ENCODE peak calls at places on chromosomes 16 and 17, in four cellular contexts. One of them, this sample, is unnamed. For H3K4me1, the result is how much of the 10 kb centered on the place peaks cover.

GRCh38 chr16:4882261-4882632 is 35.0 kb downstream of the UBN1 start:
- DNase-seq in K562: no peak
- DNase-seq in lung: no peak
- DNase-seq in A549: no peak
- DNase-seq in this sample: no peak

GRCh38 chr17:416293-417206 is 63.9 kb upstream of the RPH3AL start:
- DNase-seq in K562: no peak
- DNase-seq in lung: no peak
- DNase-seq in A549: no peak
- DNase-seq in this sample: no peak

GRCh38 chr17:67559381-67559966 is 158.3 kb upstream of the NOL11 start:
- DNase-seq in K562: no peak
- DNase-seq in lung: no peak
- DNase-seq in A549: no peak
- DNase-seq in this sample: no peak

GRCh38 chr16:24729967-24730815 is 740 bp downstream of the TNRC6A start:
- DNase-seq in K562: peak
- DNase-seq in lung: no peak
- DNase-seq in A549: peak
- DNase-seq in this sample: no peak

GRCh38 chr17:43701318-43701743 is 39.6 kb upstream of the MEOX1 start:
- DNase-seq in K562: no peak
- DNase-seq in lung: no peak
- DNase-seq in A549: no peak
- DNase-seq in this sample: no peak

GRCh38 chr16:82824408-82824807 is 197.6 kb downstream of the CDH13 start:
- DNase-seq in K562: no peak
- DNase-seq in lung: no peak
- DNase-seq in A549: no peak
- DNase-seq in this sample: no peak

GRCh38 chr16:5537347-5537746 is 439.8 kb upstream of the EEF2KMT start:
- DNase-seq in K562: no peak
- DNase-seq in lung: no peak
- DNase-seq in A549: no peak
- DNase-seq in this sample: no peak

GRCh38 chr17:65604070-65604469 is 42.6 kb upstream of the AXIN2 start:
- DNase-seq in K562: no peak
- DNase-seq in lung: no peak
- DNase-seq in A549: no peak
- DNase-seq in this sample: no peak

GRCh38 chr16:278863-279366 is 1.5 kb upstream of the ARHGDIG start:
- DNase-seq in K562: no peak
- DNase-seq in lung: peak
- DNase-seq in A549: no peak
- DNase-seq in this sample: no peak

GRCh38 chr16:57628008-57628781 is at the start of gene ADGRG1:
- DNase-seq in K562: peak
- DNase-seq in lung: peak
- DNase-seq in A549: peak
- DNase-seq in this sample: peak

GRCh38 chr16:50835358-50836060 is 93.6 kb downstream of the CYLD start:
- DNase-seq in K562: no peak
- DNase-seq in lung: no peak
- DNase-seq in A549: no peak
- DNase-seq in this sample: no peak

GRCh38 chr16:23072769-23073549 is 76.3 kb downstream of the USP31 start:
- DNase-seq in K562: no peak
- DNase-seq in lung: no peak
- DNase-seq in A549: peak
- DNase-seq in this sample: no peak

GRCh38 chr16:19393226-19394074 is 24.2 kb upstream of the TMC5 start:
- DNase-seq in K562: no peak
- DNase-seq in lung: peak
- DNase-seq in A549: no peak
- DNase-seq in this sample: no peak

GRCh38 chr17:62778990-62779681 is 29.0 kb downstream of the MARCHF10 start:
- DNase-seq in K562: peak
- DNase-seq in lung: peak
- DNase-seq in A549: peak
- DNase-seq in this sample: no peak

GRCh38 chr17:38877130-38877851 is 7.4 kb downstream of the LASP1 start:
- DNase-seq in K562: no peak
- DNase-seq in lung: no peak
- DNase-seq in A549: no peak
- DNase-seq in this sample: no peak

GRCh38 chr16:57469917-57470470 is 7.5 kb downstream of the POLR2C start:
- DNase-seq in K562: no peak
- DNase-seq in lung: no peak
- DNase-seq in A549: no peak
- DNase-seq in this sample: no peak

GRCh38 chr17:40062347-40063033 is at the start of gene THRA:
- DNase-seq in K562: peak
- DNase-seq in lung: peak
- DNase-seq in A549: peak
- DNase-seq in this sample: no peak

GRCh38 chr16:89023621-89024511 is 46.9 kb upstream of the CBFA2T3 start:
- DNase-seq in K562: no peak
- DNase-seq in lung: no peak
- DNase-seq in A549: no peak
- DNase-seq in this sample: no peak

GRCh38 chr17:62652251-62653001 is 25.0 kb downstream of the MRC2 start:
- DNase-seq in K562: no peak
- DNase-seq in lung: peak
- DNase-seq in A549: peak
- DNase-seq in this sample: peak

GRCh38 chr16:14510939-14511797 is 118.9 kb downstream of the PARN start:
- DNase-seq in K562: no peak
- DNase-seq in lung: no peak
- DNase-seq in A549: no peak
- DNase-seq in this sample: no peak

GRCh38 chr16:84650062-84650991 is 2.0 kb downstream of the KLHL36 start:
- DNase-seq in K562: no peak
- DNase-seq in lung: no peak
- DNase-seq in A549: peak
- DNase-seq in this sample: no peak

GRCh38 chr16:11613381-11614303 is 26.9 kb upstream of the LITAF start:
- DNase-seq in K562: peak
- DNase-seq in lung: peak
- DNase-seq in A549: no peak
- DNase-seq in this sample: peak

GRCh38 chr17:8188408-8188839 is 1.6 kb downstream of the BORCS6 start:
- DNase-seq in K562: no peak
- DNase-seq in lung: no peak
- DNase-seq in A549: no peak
- DNase-seq in this sample: no peak

GRCh38 chr16:56041556-56042140 is 149.6 kb upstream of the GNAO1 start:
- DNase-seq in K562: peak
- DNase-seq in lung: no peak
- DNase-seq in A549: peak
- DNase-seq in this sample: no peak

GRCh38 chr17:15083225-15083624 is 181.9 kb downstream of the PMP22 start:
- DNase-seq in K562: no peak
- DNase-seq in lung: no peak
- DNase-seq in A549: no peak
- DNase-seq in this sample: no peak

GRCh38 chr16:47904691-47905090 is 251.1 kb downstream of the ABCC12 start:
- DNase-seq in K562: no peak
- DNase-seq in lung: no peak
- DNase-seq in A549: no peak
- DNase-seq in this sample: no peak

GRCh38 chr17:50699410-50699809 is 8.3 kb downstream of the ANKRD40 start:
- DNase-seq in K562: no peak
- DNase-seq in lung: no peak
- DNase-seq in A549: no peak
- DNase-seq in this sample: no peak

GRCh38 chr16:56635441-56635967 is 3.0 kb upstream of the MT1A start:
- DNase-seq in K562: no peak
- DNase-seq in lung: no peak
- DNase-seq in A549: no peak
- DNase-seq in this sample: no peak

GRCh38 chr17:50361561-50362480 is 11.2 kb downstream of the MRPL27 start:
- DNase-seq in K562: peak
- DNase-seq in lung: peak
- DNase-seq in A549: peak
- DNase-seq in this sample: peak

GRCh38 chr17:82390015-82390859 is 18.7 kb downstream of the UTS2R start:
- DNase-seq in K562: no peak
- DNase-seq in lung: no peak
- DNase-seq in A549: no peak
- DNase-seq in this sample: no peak

GRCh38 chr16:3188925-3189825 is 1.2 kb downstream of the OR1F1 start:
- DNase-seq in K562: peak
- DNase-seq in lung: no peak
- DNase-seq in A549: peak
- DNase-seq in this sample: no peak

GRCh38 chr16:28494141-28494851 is at the start of gene APOBR:
- DNase-seq in K562: peak
- DNase-seq in lung: peak
- DNase-seq in A549: no peak
- DNase-seq in this sample: no peak

GRCh38 chr17:50079334-50080095 is 15.6 kb upstream of the PDK2 start:
- DNase-seq in K562: peak
- DNase-seq in lung: no peak
- DNase-seq in A549: peak
- DNase-seq in this sample: no peak

GRCh38 chr16:29729116-29729521 is 16.7 kb downstream of the C16orf54 start:
- DNase-seq in K562: peak
- DNase-seq in lung: no peak
- DNase-seq in A549: peak
- DNase-seq in this sample: no peak

DNA sequence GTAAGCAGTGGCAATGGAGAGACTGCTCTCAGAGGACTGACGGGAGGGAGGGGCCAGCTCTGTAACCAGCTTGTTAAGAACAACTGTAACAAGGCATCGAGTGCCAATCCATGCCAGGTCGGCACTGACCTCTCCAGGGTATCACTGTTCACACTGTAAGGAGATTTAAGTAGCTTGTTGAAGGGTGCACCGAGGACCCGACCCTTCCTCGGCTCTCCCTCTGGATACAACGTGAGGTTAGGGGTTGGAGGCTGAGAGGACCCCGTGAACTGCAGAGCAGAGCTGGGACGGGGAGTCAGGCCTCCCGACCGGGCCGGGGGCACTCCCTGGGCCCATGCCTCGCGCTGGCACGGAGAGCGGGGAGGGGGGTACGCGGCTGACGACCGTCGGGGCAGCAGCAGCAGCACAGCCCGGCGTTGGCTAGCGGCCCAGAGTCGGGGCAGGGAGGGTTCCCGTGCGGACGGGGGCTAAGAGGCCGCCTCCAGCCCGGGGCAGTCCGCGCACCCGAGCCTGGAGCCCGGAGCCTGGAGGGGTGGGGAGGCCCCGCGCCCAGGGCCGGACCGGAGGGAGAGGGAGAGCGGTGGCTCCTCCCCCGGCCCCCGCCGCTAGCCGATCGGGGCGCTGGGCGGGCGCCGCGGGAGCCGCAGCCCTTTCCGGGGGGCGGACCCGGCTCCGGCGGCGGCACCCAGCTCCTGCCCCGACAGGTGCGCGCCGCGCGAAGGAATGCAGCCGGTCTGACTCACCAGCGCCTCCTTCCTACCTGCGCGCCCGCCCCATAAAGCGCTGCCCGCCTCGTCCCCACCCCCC is at the start of gene ITGB4:
- DNase-seq in K562: peak
- DNase-seq in lung: peak
- DNase-seq in A549: peak
- DNase-seq in this sample: no peak
- TF ChIP-seq CTCF in K562: no peak
- TF ChIP-seq CTCF in lung: no peak
- TF ChIP-seq CTCF in A549: peak
- TF ChIP-seq CTCF in this sample: peak

GRCh38 chr17:34412022-34412421 is 49.0 kb upstream of the CCL1 start:
- DNase-seq in K562: no peak
- DNase-seq in lung: no peak
- DNase-seq in A549: no peak
- DNase-seq in this sample: no peak
- H3K4me1 ChIP-seq in K562: under half
- H3K4me1 ChIP-seq in lung: under half
- H3K4me1 ChIP-seq in A549: under half
- H3K4me1 ChIP-seq in this sample: under half

GRCh38 chr17:80295146-80295545 is 34.5 kb downstream of the RNF213 start:
- DNase-seq in K562: no peak
- DNase-seq in lung: no peak
- DNase-seq in A549: no peak
- DNase-seq in this sample: no peak

GRCh38 chr17:80294653-80295052 is 34.0 kb downstream of the RNF213 start:
- DNase-seq in K562: no peak
- DNase-seq in lung: no peak
- DNase-seq in A549: no peak
- DNase-seq in this sample: no peak

GRCh38 chr17:80294210-80294609 is 33.6 kb downstream of the RNF213 start:
- DNase-seq in K562: no peak
- DNase-seq in lung: no peak
- DNase-seq in A549: no peak
- DNase-seq in this sample: no peak

GRCh38 chr17:80296221-80296620 is 35.6 kb downstream of the RNF213 start:
- DNase-seq in K562: no peak
- DNase-seq in lung: no peak
- DNase-seq in A549: no peak
- DNase-seq in this sample: no peak

GRCh38 chr17:80295559-80295958 is 34.9 kb downstream of the RNF213 start:
- DNase-seq in K562: no peak
- DNase-seq in lung: no peak
- DNase-seq in A549: no peak
- DNase-seq in this sample: no peak
- TF ChIP-seq CTCF in K562: no peak
- TF ChIP-seq CTCF in lung: no peak
- TF ChIP-seq CTCF in A549: no peak
- TF ChIP-seq CTCF in this sample: no peak

DNA sequence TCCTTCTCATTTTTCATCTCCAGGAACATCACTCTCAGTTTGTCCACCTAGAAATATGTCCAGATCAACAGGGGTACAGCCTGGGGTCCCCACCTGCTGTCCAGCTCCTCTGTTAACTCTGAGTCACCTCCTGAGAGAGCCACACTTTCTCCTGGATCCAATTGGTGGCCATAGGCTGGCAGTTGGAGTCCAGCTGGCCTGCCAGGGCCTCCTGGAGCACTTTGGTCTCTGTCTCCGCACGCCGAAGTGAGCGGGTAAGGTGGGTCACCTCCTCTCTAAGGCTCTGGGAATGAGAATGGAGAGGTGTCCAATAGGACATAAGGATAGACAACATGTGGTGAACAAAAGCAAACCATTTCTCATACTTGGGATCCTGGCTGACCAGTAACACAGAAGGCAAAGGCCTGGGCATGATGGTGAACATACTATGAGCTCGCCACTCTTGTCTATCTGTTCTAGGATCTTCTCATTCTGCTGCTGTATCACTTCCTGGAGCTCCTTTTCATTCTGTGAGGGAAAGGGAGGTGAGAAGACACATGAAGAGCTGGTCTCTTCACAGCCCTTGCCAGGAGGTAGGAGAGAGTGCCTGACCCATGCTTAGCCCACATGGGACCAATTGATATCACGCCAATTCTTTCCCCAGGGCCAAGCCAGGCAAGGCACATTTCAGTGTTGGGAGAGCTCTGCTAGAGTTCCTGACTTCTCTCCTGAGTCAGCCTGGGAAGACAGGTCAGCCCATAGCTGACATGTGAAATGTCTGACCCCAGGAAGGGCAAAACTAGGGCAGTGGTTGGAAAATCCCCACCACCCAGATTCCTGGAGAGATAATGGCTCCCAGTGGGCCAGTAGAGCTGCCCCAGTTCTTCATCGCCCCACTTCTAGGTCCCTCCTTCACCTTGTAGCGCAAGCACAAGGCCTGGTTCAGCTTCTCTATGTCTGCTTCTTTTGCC is 1.8 kb upstream of the ALDOC start:
- DNase-seq in K562: no peak
- DNase-seq in lung: no peak
- DNase-seq in A549: no peak
- DNase-seq in this sample: no peak
- H3K4me1 ChIP-seq in K562: under half
- H3K4me1 ChIP-seq in lung: under half
- H3K4me1 ChIP-seq in A549: under half
- H3K4me1 ChIP-seq in this sample: under half